ENCODE peak calls at places on chromosomes 12 and 14, in ten cellular contexts. P is GM19239, C is RKO, Q is glutamatergic neuron, J is A172, D is renal cortical epithelial cell, E is AG09309, X is left ventricle myocardium inferior, M is NCI-H460, W is pons. A is an unnamed sample.

GRCh38 chr14:101962503-101962874 is 1.9 kb upstream of the DYNC1H1 start:
- DNase-seq in E (peak; percentile 41), J (peak; percentile 78), D (peak; percentile 73), X (peak; percentile 76), P (no peak), C (peak; percentile 63), Q (peak; percentile 65), W (peak; percentile 62), M (peak; percentile 91), A (peak; percentile 30)

GRCh38 chr12:87690236-87690810 is 338.9 kb downstream of the C12orf50 start:
- DNase-seq in M (no peak), C (no peak), X (no peak), D (peak; percentile 21), Q (no peak), P (no peak), E (no peak), J (peak; percentile 68), W (no peak), A (no peak)

GRCh38 chr14:104678901-104679705 is 10.3 kb upstream of the INF2 start:
- DNase-seq in W (peak; percentile 72), D (no peak), E (no peak), P (no peak), X (peak; percentile 16), Q (no peak), M (no peak), C (no peak), J (no peak), A (no peak)

GRCh38 chr12:85413266-85413665 is 133.2 kb downstream of the ALX1 start:
- DNase-seq in P (no peak), E (no peak), X (no peak), M (no peak), Q (no peak), D (no peak), W (no peak), J (no peak), C (peak; percentile 20), A (no peak)

GRCh38 chr12:54173066-54173726 is 15.6 kb downstream of the SMUG1 start:
- DNase-seq in Q (peak; percentile 69), D (no peak), J (no peak), M (no peak), X (peak; percentile 40), P (no peak), C (peak; percentile 23), W (no peak), E (no peak), A (peak; percentile 73)

GRCh38 chr12:124700810-124701594 is 133.6 kb upstream of the NCOR2 start:
- DNase-seq in P (no peak), M (no peak), W (no peak), J (no peak), C (no peak), E (no peak), X (no peak), Q (no peak), D (peak; percentile 63), A (no peak)

GRCh38 chr14:77126461-77126990 is 15.1 kb downstream of the ZDHHC22 start:
- DNase-seq in M (no peak), W (no peak), Q (no peak), C (no peak), D (no peak), E (no peak), J (no peak), P (no peak), X (no peak), A (no peak)

GRCh38 chr12:65958456-65958855 is 134.2 kb downstream of the HMGA2 start:
- DNase-seq in X (no peak), W (no peak), E (no peak), C (no peak), D (peak; percentile 54), P (no peak), M (no peak), Q (no peak), J (no peak), A (no peak)

GRCh38 chr14:36502558-36503508 is 17.2 kb downstream of the NKX2-1 start:
- DNase-seq in J (no peak), E (no peak), M (no peak), C (no peak), X (no peak), Q (no peak), P (no peak), W (no peak), D (no peak), A (no peak)

GRCh38 chr12:8033153-8034044 is 883 bp downstream of the FOXJ2 start:
- DNase-seq in P (peak; percentile 53), D (peak; percentile 18), J (peak; percentile 17), Q (peak; percentile 21), C (peak; percentile 52), W (no peak), M (no peak), X (peak; percentile 57), E (no peak), A (peak; percentile 66)

GRCh38 chr12:113271853-113272561 is 50.7 kb downstream of the TPCN1 start:
- DNase-seq in X (peak; percentile 85), W (peak; percentile 75), M (no peak), C (no peak), D (peak; percentile 78), Q (no peak), J (peak; percentile 72), P (no peak), E (peak; percentile 46), A (no peak)

GRCh38 chr14:23861666-23862065 is 91.9 kb upstream of the DHRS4 start:
- DNase-seq in J (peak; percentile 0), M (peak; percentile 8), P (no peak), C (no peak), Q (no peak), E (no peak), X (no peak), W (no peak), D (no peak), A (no peak)

GRCh38 chr12:53234236-53234635 is 2.2 kb upstream of the RARG start:
- DNase-seq in Q (peak; percentile 66), M (no peak), C (no peak), J (no peak), P (no peak), X (peak; percentile 44), D (no peak), E (no peak), W (no peak), A (peak; percentile 52)

GRCh38 chr12:24109381-24110039 is 160.0 kb upstream of the SOX5 start:
- DNase-seq in Q (no peak), P (peak; percentile 22), W (peak; percentile 9), M (peak; percentile 3), J (no peak), E (no peak), C (peak; percentile 45), D (peak; percentile 56), X (no peak), A (no peak)

GRCh38 chr12:124939428-124940142 is 25.1 kb upstream of the UBC start:
- DNase-seq in W (peak; percentile 96), J (peak; percentile 93), X (peak; percentile 85), P (no peak), Q (peak; percentile 89), C (peak; percentile 95), D (peak; percentile 80), E (peak; percentile 93), M (peak; percentile 95), A (peak; percentile 91)

GRCh38 chr12:91023326-91024004 is 18.7 kb upstream of the EPYC start:
- DNase-seq in M (no peak), J (peak; percentile 66), E (peak; percentile 46), W (no peak), C (peak; percentile 20), X (no peak), D (peak; percentile 58), Q (no peak), P (no peak), A (no peak)

GRCh38 chr14:99263564-99264330 is 8.2 kb downstream of the BCL11B start:
- DNase-seq in M (no peak), J (no peak), C (no peak), X (no peak), W (no peak), D (no peak), Q (no peak), E (no peak), P (no peak), A (no peak)

GRCh38 chr14:62759796-62760195 is 285.5 kb downstream of the KCNH5 start:
- DNase-seq in E (no peak), X (no peak), M (no peak), P (no peak), C (no peak), D (no peak), Q (no peak), W (no peak), J (no peak), A (no peak)

GRCh38 chr12:64825143-64826011 is 930 bp downstream of the TBC1D30 start:
- DNase-seq in X (no peak), J (no peak), Q (peak; percentile 42), W (no peak), D (no peak), E (no peak), C (no peak), M (no peak), P (no peak), A (peak; percentile 22)

GRCh38 chr14:75050852-75051555 is at the start of gene MLH3:
- DNase-seq in E (no peak), X (peak; percentile 86), J (peak; percentile 33), M (peak; percentile 71), W (peak; percentile 80), Q (peak; percentile 81), P (peak; percentile 66), C (peak; percentile 89), D (peak; percentile 37), A (peak; percentile 89)

GRCh38 chr12:59737725-59738463 is 142.1 kb downstream of the SLC16A7 start:
- DNase-seq in D (no peak), J (no peak), X (no peak), Q (no peak), P (no peak), C (no peak), M (no peak), W (no peak), E (no peak), A (no peak)

GRCh38 chr12:89016970-89017778 is 335.1 kb downstream of the DUSP6 start:
- DNase-seq in C (peak; percentile 87), Q (no peak), W (peak; percentile 77), E (no peak), J (peak; percentile 78), M (peak; percentile 78), D (peak; percentile 84), P (peak; percentile 5), X (peak; percentile 13), A (peak; percentile 26)

GRCh38 chr12:133233993-133234564 is 1.6 kb downstream of the ANHX start:
- DNase-seq in M (no peak), Q (no peak), P (no peak), D (no peak), X (no peak), J (no peak), E (no peak), W (no peak), C (no peak), A (no peak)

GRCh38 chr12:18752947-18753346 is 15.0 kb downstream of the CAPZA3 start:
- DNase-seq in X (no peak), Q (no peak), E (no peak), W (no peak), M (no peak), P (no peak), C (no peak), J (no peak), D (no peak), A (no peak)

GRCh38 chr12:109744026-109744425 is 30.4 kb downstream of the FAM222A start:
- DNase-seq in J (no peak), D (no peak), W (no peak), X (peak; percentile 2), C (no peak), M (no peak), P (no peak), Q (peak; percentile 5), E (no peak), A (peak; percentile 5)